ENCODE peak calls at places on chromosome 11, in nine cellular contexts. L is NCI-H2029; B is activated naive CD8-positive, alpha-beta T cell treated with anti-CD3 and anti-CD28 coated beads, Interleukin-2, amount 50 U/mL, for 16 hours; G is naive thymus-derived CD4-positive, alpha-beta T cell; C is dorsolateral prefrontal cortex; E is Calu3; S is IMR-90; F is spleen; R is kidney epithelial cell. M is an unnamed sample.

GRCh38 chr11:119315139-119316016 is 1.6 kb downstream of the MCAM start:
- DNase-seq in F (peak; percentile 87), C (peak; percentile 77), E (peak; percentile 57), G (peak; percentile 36), B (no peak), S (no peak), L (peak; percentile 74), R (no peak), M (no peak)

GRCh38 chr11:116431842-116432241 is 340.9 kb downstream of the BUD13 start:
- DNase-seq in E (no peak), S (no peak), B (no peak), R (no peak), F (no peak), G (no peak), C (no peak), L (no peak), M (no peak)

GRCh38 chr11:40183073-40184064 is 1276.1 kb downstream of the LRRC4C start:
- DNase-seq in G (no peak), L (no peak), E (no peak), B (no peak), S (no peak), C (no peak), F (no peak), R (no peak), M (no peak)

GRCh38 chr11:107293677-107294344 is 163.8 kb downstream of the CWF19L2 start:
- DNase-seq in R (no peak), E (peak; percentile 33), G (no peak), B (no peak), C (no peak), S (no peak), L (no peak), F (no peak), M (peak; percentile 5)

GRCh38 chr11:8533332-8533731 is 60.7 kb downstream of the STK33 start:
- DNase-seq in B (no peak), L (no peak), C (no peak), E (no peak), G (no peak), F (no peak), S (no peak), R (no peak), M (no peak)

GRCh38 chr11:75820636-75821035 is 5.6 kb downstream of the UVRAG start:
- DNase-seq in L (no peak), B (no peak), F (no peak), R (no peak), S (peak; percentile 62), E (peak; percentile 44), G (no peak), C (no peak), M (peak; percentile 31)

GRCh38 chr11:74470526-74470925 is 3.2 kb upstream of the KCNE3 start:
- DNase-seq in B (no peak), L (peak; percentile 10), R (no peak), G (no peak), S (no peak), C (no peak), E (no peak), F (no peak), M (no peak)

GRCh38 chr11:34044664-34045485 is 6.7 kb upstream of the CAPRIN1 start:
- DNase-seq in B (no peak), R (no peak), L (no peak), C (no peak), F (no peak), S (peak; percentile 82), E (peak; percentile 61), G (no peak), M (peak; percentile 89)

GRCh38 chr11:102295045-102295444 is 22.2 kb upstream of the BIRC3 start:
- DNase-seq in B (no peak), C (no peak), F (no peak), S (no peak), L (no peak), R (no peak), E (no peak), G (no peak), M (no peak)

GRCh38 chr11:2776351-2777061 is 76.7 kb upstream of the KCNQ1OT1 start:
- DNase-seq in L (no peak), G (no peak), C (peak; percentile 1), B (no peak), E (no peak), S (no peak), F (peak; percentile 61), R (no peak), M (no peak)

GRCh38 chr11:64536396-64536935 is 54.6 kb upstream of the SLC22A12 start:
- DNase-seq in F (no peak), C (no peak), R (no peak), L (no peak), G (no peak), S (peak; percentile 15), E (no peak), B (no peak), M (no peak)

GRCh38 chr11:122491486-122491885 is 164.0 kb upstream of the UBASH3B start:
- DNase-seq in S (peak; percentile 75), C (no peak), L (no peak), B (no peak), E (no peak), F (no peak), R (no peak), G (no peak), M (peak; percentile 6)

GRCh38 chr11:95563859-95564258 is 225.7 kb downstream of the FAM76B start:
- DNase-seq in R (no peak), F (no peak), L (no peak), G (no peak), E (no peak), C (no peak), S (no peak), B (no peak), M (no peak)

GRCh38 chr11:111541209-111542061 is 915 bp downstream of the LAYN start:
- DNase-seq in S (peak; percentile 92), C (no peak), E (peak; percentile 17), L (no peak), F (peak; percentile 75), B (no peak), R (no peak), G (no peak), M (peak; percentile 40)

GRCh38 chr11:101974255-101974654 is 57.9 kb upstream of the ANGPTL5 start:
- DNase-seq in G (no peak), B (no peak), F (no peak), R (no peak), E (no peak), C (no peak), L (no peak), S (peak; percentile 43), M (no peak)

GRCh38 chr11:94751216-94751612 is 16.9 kb upstream of the AMOTL1 start:
- DNase-seq in C (no peak), G (no peak), S (no peak), E (no peak), R (no peak), B (no peak), L (no peak), F (no peak), M (no peak)

M was measured in brain microvascular endothelial cell.